ENCODE peak calls at places on chromosomes 4 and X, in five cellular contexts. One of them, this sample, is unnamed.

GRCh38 chr4:159758061-159758460 is 655.2 kb downstream of the RAPGEF2 start:
- DNase-seq in GM12865: no peak
- DNase-seq in BJ: no peak
- DNase-seq in cardiac muscle cell: no peak
- DNase-seq in brain microvascular endothelial cell: no peak
- DNase-seq in this sample: no peak

GRCh38 chrX:107672955-107673378 is 44.7 kb downstream of the PRPS1 start:
- DNase-seq in GM12865: peak
- DNase-seq in BJ: peak
- DNase-seq in cardiac muscle cell: peak
- DNase-seq in brain microvascular endothelial cell: peak
- DNase-seq in this sample: peak

GRCh38 chrX:154730271-154730883 is 20.5 kb downstream of the GAB3 start:
- DNase-seq in GM12865: no peak
- DNase-seq in BJ: no peak
- DNase-seq in cardiac muscle cell: peak
- DNase-seq in brain microvascular endothelial cell: peak
- DNase-seq in this sample: no peak

GRCh38 chrX:122363112-122363511 is 821.0 kb upstream of the GRIA3 start:
- DNase-seq in GM12865: no peak
- DNase-seq in BJ: no peak
- DNase-seq in cardiac muscle cell: no peak
- DNase-seq in brain microvascular endothelial cell: no peak
- DNase-seq in this sample: no peak

GRCh38 chrX:104166735-104167436 is 633 bp downstream of the FAM199X start:
- DNase-seq in GM12865: no peak
- DNase-seq in BJ: no peak
- DNase-seq in cardiac muscle cell: no peak
- DNase-seq in brain microvascular endothelial cell: no peak
- DNase-seq in this sample: no peak

GRCh38 chr4:67651536-67651935 is 49.4 kb downstream of the UBA6 start:
- DNase-seq in GM12865: no peak
- DNase-seq in BJ: no peak
- DNase-seq in cardiac muscle cell: peak
- DNase-seq in brain microvascular endothelial cell: no peak
- DNase-seq in this sample: no peak

GRCh38 chr4:110609044-110609750 is 13.7 kb downstream of the PITX2 start:
- DNase-seq in GM12865: no peak
- DNase-seq in BJ: no peak
- DNase-seq in cardiac muscle cell: no peak
- DNase-seq in brain microvascular endothelial cell: no peak
- DNase-seq in this sample: no peak

GRCh38 chrX:85851418-85851817 is 195.9 kb downstream of the CHM start:
- DNase-seq in GM12865: peak
- DNase-seq in BJ: no peak
- DNase-seq in cardiac muscle cell: peak
- DNase-seq in brain microvascular endothelial cell: no peak
- DNase-seq in this sample: peak

GRCh38 chrX:88613338-88613737 is 133.7 kb upstream of the CPXCR1 start:
- DNase-seq in GM12865: no peak
- DNase-seq in BJ: no peak
- DNase-seq in cardiac muscle cell: peak
- DNase-seq in brain microvascular endothelial cell: peak
- DNase-seq in this sample: no peak
- TF ChIP-seq CTCF in GM12865: no peak
- TF ChIP-seq CTCF in BJ: no peak
- TF ChIP-seq CTCF in cardiac muscle cell: peak
- TF ChIP-seq CTCF in brain microvascular endothelial cell: peak
- TF ChIP-seq CTCF in this sample: no peak

GRCh38 chrX:64097891-64098290 is 107.6 kb downstream of the AMER1 start:
- DNase-seq in GM12865: peak
- DNase-seq in BJ: no peak
- DNase-seq in cardiac muscle cell: no peak
- DNase-seq in brain microvascular endothelial cell: no peak
- DNase-seq in this sample: peak

DNA sequence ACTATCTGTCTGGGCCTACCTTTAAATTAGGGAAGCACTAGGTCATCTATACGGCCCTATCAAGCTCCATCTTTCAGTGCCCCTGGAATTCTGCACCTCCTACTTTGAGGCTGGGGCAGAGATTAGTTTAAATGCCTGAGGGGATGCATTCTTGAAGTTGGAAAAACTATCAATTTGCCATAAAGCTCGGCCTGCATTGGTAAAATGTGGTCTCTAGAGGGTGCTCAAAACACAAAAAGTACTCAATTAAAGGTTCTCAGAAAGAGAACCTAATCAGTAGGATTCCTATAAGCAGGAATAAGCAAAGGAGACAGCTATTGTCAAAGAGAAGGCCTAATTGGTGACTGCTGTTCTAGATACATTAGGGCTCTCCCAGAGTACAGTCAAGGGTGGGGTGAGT is 111.7 kb downstream of the AMER1 start:
- DNase-seq in GM12865: peak
- DNase-seq in BJ: no peak
- DNase-seq in cardiac muscle cell: peak
- DNase-seq in brain microvascular endothelial cell: peak
- DNase-seq in this sample: no peak
- TF ChIP-seq CTCF in GM12865: no peak
- TF ChIP-seq CTCF in BJ: peak
- TF ChIP-seq CTCF in cardiac muscle cell: peak
- TF ChIP-seq CTCF in brain microvascular endothelial cell: peak
- TF ChIP-seq CTCF in this sample: no peak

GRCh38 chrX:129792586-129793291 is 13.0 kb downstream of the SASH3 start:
- DNase-seq in GM12865: no peak
- DNase-seq in BJ: no peak
- DNase-seq in cardiac muscle cell: no peak
- DNase-seq in brain microvascular endothelial cell: no peak
- DNase-seq in this sample: no peak
- TF ChIP-seq CTCF in GM12865: no peak
- TF ChIP-seq CTCF in BJ: no peak
- TF ChIP-seq CTCF in cardiac muscle cell: no peak
- TF ChIP-seq CTCF in brain microvascular endothelial cell: no peak
- TF ChIP-seq CTCF in this sample: no peak

GRCh38 chr4:81040175-81040659 is 9.7 kb downstream of the BMP3 start:
- DNase-seq in GM12865: peak
- DNase-seq in BJ: no peak
- DNase-seq in cardiac muscle cell: peak
- DNase-seq in brain microvascular endothelial cell: peak
- DNase-seq in this sample: no peak
- TF ChIP-seq CTCF in GM12865: peak
- TF ChIP-seq CTCF in BJ: peak
- TF ChIP-seq CTCF in cardiac muscle cell: peak
- TF ChIP-seq CTCF in brain microvascular endothelial cell: peak
- TF ChIP-seq CTCF in this sample: peak

DNA sequence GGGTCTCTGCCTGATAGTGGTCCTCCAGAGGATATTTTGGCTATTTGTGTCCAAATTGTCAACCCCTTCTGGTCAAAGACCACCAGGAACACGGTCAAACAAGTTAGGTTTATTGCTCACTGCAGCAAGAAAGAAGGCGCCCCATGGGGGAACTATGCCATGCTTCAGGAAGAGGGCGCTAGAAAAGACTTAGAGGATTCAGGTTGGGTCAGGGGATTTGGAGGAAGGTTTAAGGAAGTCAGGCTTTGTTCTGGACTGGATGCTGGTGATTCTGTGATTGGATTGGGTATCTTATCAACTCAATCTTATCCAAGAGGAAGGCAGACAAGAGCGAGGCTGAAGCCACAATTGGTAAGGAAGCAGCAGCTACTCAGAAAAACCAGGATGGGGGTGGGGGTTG is 14.3 kb upstream of the ELF4 start:
- DNase-seq in GM12865: no peak
- DNase-seq in BJ: no peak
- DNase-seq in cardiac muscle cell: no peak
- DNase-seq in brain microvascular endothelial cell: no peak
- DNase-seq in this sample: no peak
- TF ChIP-seq CTCF in GM12865: no peak
- TF ChIP-seq CTCF in BJ: no peak
- TF ChIP-seq CTCF in cardiac muscle cell: no peak
- TF ChIP-seq CTCF in brain microvascular endothelial cell: no peak
- TF ChIP-seq CTCF in this sample: no peak

This sample was measured in activated CD8-positive, alpha-beta T cell treated with anti-CD3 and anti-CD28 coated beads for 36 hours.